ENCODE peak calls at places on chromosomes 12 and 14, in eight cellular contexts. F is effector memory CD4-positive, alpha-beta T cell; U is suprapubic skin; K is mammary epithelial cell; W is PC-9; E is Peyer's patch; V is cardiac muscle cell; X is upper lobe of right lung. M is an unnamed sample.

GRCh38 chr12:7501031-7501585 is 2.5 kb downstream of the CD163 start:
- DNase-seq in F (no peak), U (no peak), K (peak; percentile 60), W (no peak), E (no peak), V (no peak), X (no peak), M (no peak)

GRCh38 chr14:79011091-79011919 is 841.1 kb downstream of the NRXN3 start:
- DNase-seq in F (no peak), U (no peak), K (peak; percentile 89), W (peak; percentile 35), E (no peak), V (peak; percentile 57), X (no peak), M (peak; percentile 16)

GRCh38 chr12:116455540-116456306 is 103.5 kb upstream of the MAP1LC3B2 start:
- DNase-seq in F (no peak), U (peak; percentile 87), K (peak; percentile 83), W (no peak), E (peak; percentile 36), V (no peak), X (no peak), M (no peak)

GRCh38 chr12:94791933-94792332 is 141.6 kb upstream of the TMCC3 start:
- DNase-seq in F (no peak), U (no peak), K (no peak), W (no peak), E (no peak), V (no peak), X (no peak), M (no peak)

GRCh38 chr12:7142057-7142644 is 12.0 kb downstream of the CLSTN3 start:
- DNase-seq in F (peak; percentile 11), U (no peak), K (peak; percentile 25), W (peak; percentile 52), E (peak; percentile 41), V (peak; percentile 60), X (peak; percentile 79), M (peak; percentile 51)

GRCh38 chr12:81077329-81077685 is 572 bp upstream of the ACSS3 start:
- DNase-seq in F (no peak), U (no peak), K (no peak), W (no peak), E (no peak), V (peak; percentile 60), X (no peak), M (no peak)

GRCh38 chr14:59360923-59361794 is 104.0 kb downstream of the GPR135 start:
- DNase-seq in F (no peak), U (no peak), K (peak; percentile 90), W (peak; percentile 99), E (no peak), V (no peak), X (peak; percentile 79), M (no peak)

GRCh38 chr12:65634626-65635331 is 189.5 kb upstream of the HMGA2 start:
- DNase-seq in F (no peak), U (no peak), K (peak; percentile 77), W (peak; percentile 72), E (no peak), V (no peak), X (no peak), M (no peak)

GRCh38 chr12:126545411-126545810 is 1480.2 kb downstream of the AACS start:
- DNase-seq in F (no peak), U (no peak), K (no peak), W (no peak), E (no peak), V (no peak), X (no peak), M (no peak)

GRCh38 chr12:131413006-131413405 is 297.9 kb upstream of the SFSWAP start:
- DNase-seq in F (no peak), U (peak; percentile 54), K (no peak), W (no peak), E (no peak), V (no peak), X (no peak), M (no peak)

GRCh38 chr12:105330938-105331804 is 680 bp downstream of the C12orf75 start:
- DNase-seq in F (no peak), U (no peak), K (peak; percentile 27), W (no peak), E (peak; percentile 26), V (no peak), X (no peak), M (peak; percentile 46)

GRCh38 chr12:100926669-100927248 is 132.2 kb downstream of the ANO4 start:
- DNase-seq in F (no peak), U (no peak), K (peak; percentile 39), W (no peak), E (no peak), V (peak; percentile 56), X (no peak), M (no peak)

GRCh38 chr14:22515961-22516360 is 73.1 kb downstream of the DAD1 start:
- DNase-seq in F (no peak), U (no peak), K (no peak), W (no peak), E (no peak), V (no peak), X (no peak), M (no peak)

GRCh38 chr12:126069549-126070165 is 1004.4 kb downstream of the AACS start:
- DNase-seq in F (no peak), U (no peak), K (peak; percentile 36), W (no peak), E (no peak), V (peak; percentile 67), X (no peak), M (peak; percentile 47)

GRCh38 chr12:5201554-5202243 is 158.0 kb downstream of the KCNA5 start:
- DNase-seq in F (no peak), U (no peak), K (no peak), W (no peak), E (no peak), V (peak; percentile 60), X (no peak), M (no peak)

GRCh38 chr12:26833692-26834168 is 736 bp upstream of the ITPR2 start:
- DNase-seq in F (no peak), U (peak; percentile 81), K (peak; percentile 25), W (peak; percentile 62), E (peak; percentile 46), V (peak; percentile 44), X (peak; percentile 80), M (peak; percentile 13)

GRCh38 chr14:100800041-100800440 is 25.9 kb upstream of the MEG3 start:
- DNase-seq in F (no peak), U (no peak), K (no peak), W (no peak), E (no peak), V (no peak), X (no peak), M (no peak)
- H3K4me1 ChIP-seq in F (no peaks in the 10 kb centered on the region), U (no peaks in the 10 kb centered on the region), K (no peaks in the 10 kb centered on the region), W (no peaks in the 10 kb centered on the region), E (no peaks in the 10 kb centered on the region), V (no peaks in the 10 kb centered on the region), X (no peaks in the 10 kb centered on the region), M (no peaks in the 10 kb centered on the region)

GRCh38 chr14:102799684-102800562 is 22.7 kb downstream of the TRAF3 start:
- DNase-seq in F (no peak), U (peak; percentile 4), K (no peak), W (no peak), E (no peak), V (no peak), X (no peak), M (no peak)

GRCh38 chr14:102795060-102795925 is 18.0 kb downstream of the TRAF3 start:
- DNase-seq in F (no peak), U (no peak), K (peak; percentile 83), W (peak; percentile 89), E (peak; percentile 55), V (no peak), X (no peak), M (peak; percentile 62)

GRCh38 chr14:102793531-102794328 is 16.5 kb downstream of the TRAF3 start:
- DNase-seq in F (no peak), U (no peak), K (no peak), W (no peak), E (no peak), V (no peak), X (no peak), M (no peak)

GRCh38 chr14:102798926-102799325 is 21.7 kb downstream of the TRAF3 start:
- DNase-seq in F (no peak), U (no peak), K (no peak), W (no peak), E (no peak), V (no peak), X (no peak), M (no peak)

DNA sequence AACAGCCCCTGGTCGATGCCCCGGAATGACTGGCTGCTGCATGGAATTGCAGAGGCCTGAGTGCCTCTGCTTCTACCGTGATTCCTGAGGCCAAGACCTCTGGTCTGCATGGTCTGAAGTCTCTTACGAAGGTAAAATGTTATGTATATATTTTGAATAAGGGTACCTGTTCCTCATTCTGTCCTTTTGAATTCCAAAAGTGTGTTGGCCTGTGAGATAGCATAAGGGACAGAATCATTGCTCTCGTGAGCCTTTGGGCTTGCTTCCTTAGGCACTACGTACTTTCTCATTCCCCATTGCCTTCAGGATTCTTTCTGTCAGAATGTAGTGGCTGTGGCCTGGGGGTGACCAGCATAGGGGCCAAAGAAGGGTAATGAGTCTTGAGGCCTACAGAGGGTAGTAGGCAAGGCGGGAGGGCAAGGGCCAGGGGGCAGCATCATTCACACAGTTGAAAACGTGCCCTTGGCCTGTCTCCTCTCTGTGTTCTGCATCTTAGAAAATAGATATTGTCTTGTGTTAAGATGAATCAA is 19.5 kb downstream of the TRAF3 start:
- DNase-seq in F (no peak), U (no peak), K (no peak), W (no peak), E (no peak), V (no peak), X (no peak), M (no peak)
- H3K27me3 ChIP-seq in F (no peaks in the 10 kb centered on the region), U (no peaks in the 10 kb centered on the region), K (no peaks in the 10 kb centered on the region), W (no peaks in the 10 kb centered on the region), E (no peaks in the 10 kb centered on the region), V (no peaks in the 10 kb centered on the region), X (no peaks in the 10 kb centered on the region), M (no peaks in the 10 kb centered on the region)

GRCh38 chr12:615620-616019 is 47.6 kb downstream of the NINJ2 start:
- DNase-seq in F (no peak), U (no peak), K (no peak), W (peak; percentile 21), E (no peak), V (no peak), X (no peak), M (no peak)

GRCh38 chr12:614727-615060 is 48.6 kb downstream of the NINJ2 start:
- DNase-seq in F (no peak), U (no peak), K (no peak), W (no peak), E (no peak), V (no peak), X (no peak), M (no peak)

GRCh38 chr12:612293-612692 is 51.0 kb downstream of the NINJ2 start:
- DNase-seq in F (no peak), U (no peak), K (no peak), W (no peak), E (no peak), V (no peak), X (no peak), M (no peak)

GRCh38 chr12:613996-614726 is 49.1 kb downstream of the NINJ2 start:
- DNase-seq in F (no peak), U (no peak), K (no peak), W (peak; percentile 33), E (peak; percentile 43), V (peak; percentile 34), X (no peak), M (peak; percentile 39)

GRCh38 chr12:612886-613285 is 50.4 kb downstream of the NINJ2 start:
- DNase-seq in F (no peak), U (no peak), K (no peak), W (no peak), E (no peak), V (no peak), X (no peak), M (no peak)
- H3K4me1 ChIP-seq in F (peaks cover 7% of the 10 kb centered on the region), U (peaks cover 45% of the 10 kb centered on the region), K (peaks cover 8% of the 10 kb centered on the region), W (peaks cover 32% of the 10 kb centered on the region), E (peaks cover 4% of the 10 kb centered on the region), V (peaks cover 8% of the 10 kb centered on the region), X (peaks cover 31% of the 10 kb centered on the region), M (peaks cover 10% of the 10 kb centered on the region)

GRCh38 chr12:79522237-79522636 is 168.5 kb downstream of the PAWR start:
- DNase-seq in F (no peak), U (no peak), K (no peak), W (no peak), E (no peak), V (no peak), X (no peak), M (no peak)
- H3K27me3 ChIP-seq in F (no peaks in the 10 kb centered on the region), U (no peaks in the 10 kb centered on the region), K (no peaks in the 10 kb centered on the region), W (no peaks in the 10 kb centered on the region), E (no peaks in the 10 kb centered on the region), V (no peaks in the 10 kb centered on the region), X (no peaks in the 10 kb centered on the region), M (no peaks in the 10 kb centered on the region)

M was measured in CD4-positive, CD25-positive, alpha-beta regulatory T cell.